ENCODE peak calls at places on chromosome 1, in six cellular contexts. T is CD8-positive, alpha-beta memory T cell; Z is tibial nerve; K is AG04450; M is tibial artery; S is left ventricle myocardium inferior. W is an unnamed sample.

GRCh38 chr1:99645699-99646531 is at the start of gene PALMD:
- DNase-seq in S (peak), K (no peak), T (no peak), Z (peak), M (no peak), W (no peak)

GRCh38 chr1:1393428-1393827 is 5.7 kb downstream of the CCNL2 start:
- DNase-seq in Z (no peak), S (no peak), K (no peak), M (no peak), T (no peak), W (no peak)

GRCh38 chr1:106978477-106979322 is 77.8 kb upstream of the PRMT6 start:
- DNase-seq in T (no peak), M (no peak), S (no peak), K (no peak), Z (peak), W (no peak)

GRCh38 chr1:26597629-26598039 is 68.1 kb downstream of the RPS6KA1 start:
- DNase-seq in K (no peak), M (no peak), T (peak), S (no peak), Z (no peak), W (peak)

GRCh38 chr1:217333939-217334338 is 297.0 kb downstream of the GPATCH2 start:
- DNase-seq in K (no peak), M (no peak), Z (no peak), S (no peak), T (no peak), W (peak)

GRCh38 chr1:24635195-24635843 is 7.8 kb upstream of the SRRM1 start:
- DNase-seq in K (peak), M (no peak), S (no peak), Z (no peak), T (peak), W (peak)

GRCh38 chr1:218673170-218673569 is 328.0 kb downstream of the TGFB2 start:
- DNase-seq in Z (no peak), T (no peak), S (no peak), M (no peak), K (no peak), W (no peak)

GRCh38 chr1:42887366-42887765 is 41.0 kb downstream of the ZNF691 start:
- DNase-seq in T (no peak), K (no peak), S (no peak), Z (no peak), M (no peak), W (no peak)

GRCh38 chr1:200929530-200930278 is 35.0 kb downstream of the INAVA start:
- DNase-seq in K (no peak), S (no peak), M (peak), Z (no peak), T (no peak), W (no peak)

GRCh38 chr1:9331558-9332346 is 39.1 kb downstream of the SPSB1 start:
- DNase-seq in T (no peak), Z (no peak), S (no peak), M (no peak), K (no peak), W (no peak)

GRCh38 chr1:91846007-91846620 is 39.8 kb downstream of the TGFBR3 start:
- DNase-seq in S (no peak), K (peak), M (no peak), T (no peak), Z (peak), W (no peak)

GRCh38 chr1:21028520-21029145 is 148.1 kb downstream of the EIF4G3 start:
- DNase-seq in K (no peak), S (no peak), T (no peak), Z (no peak), M (no peak), W (no peak)

GRCh38 chr1:22595108-22595507 is 31.8 kb downstream of the EPHA8 start:
- DNase-seq in Z (no peak), M (no peak), S (no peak), T (no peak), K (no peak), W (no peak)

GRCh38 chr1:111474106-111474505 is 322 bp downstream of the C1orf162 start:
- DNase-seq in T (no peak), K (no peak), M (no peak), S (no peak), Z (no peak), W (no peak)
- H3K4me3 ChIP-seq in T (peak), K (no peak), M (peak), S (peak), Z (peak), W (no peak)

GRCh38 chr1:182567629-182568028 is 21.4 kb downstream of the RNASEL start:
- DNase-seq in M (no peak), S (no peak), K (no peak), T (no peak), Z (no peak), W (no peak)

GRCh38 chr1:182565537-182565936 is 23.5 kb downstream of the RNASEL start:
- DNase-seq in Z (no peak), M (no peak), K (no peak), S (no peak), T (no peak), W (no peak)

GRCh38 chr1:182561432-182561831 is 27.6 kb downstream of the RNASEL start:
- DNase-seq in T (no peak), K (no peak), S (no peak), M (no peak), Z (no peak), W (no peak)

GRCh38 chr1:182564605-182565004 is 24.5 kb downstream of the RNASEL start:
- DNase-seq in K (no peak), T (no peak), M (no peak), S (no peak), Z (no peak), W (no peak)

DNA sequence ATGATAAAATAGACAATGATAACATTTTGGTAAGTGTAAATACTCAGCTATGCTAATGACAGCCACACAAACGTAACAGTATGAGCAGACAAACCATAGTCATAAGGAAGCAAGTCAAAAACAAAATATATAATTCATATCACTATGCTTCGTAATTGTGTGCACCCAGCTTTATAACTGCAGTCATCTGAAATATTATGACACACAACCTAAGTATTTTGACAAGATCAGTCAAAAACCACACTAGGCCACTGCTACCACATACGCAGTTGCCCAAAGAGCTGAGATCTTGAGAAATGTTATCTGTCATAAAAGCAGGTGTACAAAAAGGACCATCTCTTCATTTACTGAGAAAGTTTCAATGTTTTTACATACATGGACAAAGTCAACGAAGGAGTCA is 26.0 kb downstream of the RNASEL start:
- DNase-seq in M (no peak), T (no peak), S (no peak), Z (no peak), K (no peak), W (no peak)
- H3K4me3 ChIP-seq in M (no peak), T (no peak), S (no peak), Z (no peak), K (no peak), W (no peak)

GRCh38 chr1:44786138-44786840 is 1.7 kb downstream of the BEST4 start:
- DNase-seq in Z (no peak), K (no peak), M (peak), T (peak), S (peak), W (peak)
- H3K4me3 ChIP-seq in Z (peak), K (peak), M (peak), T (peak), S (peak), W (no peak)

DNA sequence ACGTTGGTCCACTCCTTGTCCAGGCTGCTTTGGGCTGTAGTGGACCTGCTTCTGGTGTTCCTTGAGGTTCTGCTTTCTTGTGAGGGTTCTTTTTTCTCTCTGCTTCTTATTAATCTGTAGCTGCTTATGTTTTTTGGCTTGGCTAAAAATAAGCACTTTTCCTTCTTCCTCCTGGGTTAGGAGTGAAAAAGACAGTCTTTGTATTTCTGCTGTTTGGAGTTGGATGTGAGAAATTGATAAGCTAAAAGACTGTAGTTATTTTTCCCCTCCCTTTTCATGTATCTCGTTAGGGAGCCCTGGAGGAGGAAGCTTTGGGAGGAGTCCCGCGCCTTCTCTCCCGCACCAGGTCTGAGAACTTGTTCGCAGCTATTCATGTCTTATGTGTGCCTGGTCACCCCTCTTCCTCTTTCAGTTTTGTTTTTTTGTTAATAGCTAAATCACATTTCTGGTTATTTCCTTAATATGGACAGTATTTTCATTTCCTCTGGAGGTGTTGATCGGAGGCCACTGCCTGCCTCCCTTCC is 79.0 kb downstream of the GALNT2 start:
- DNase-seq in K (no peak), T (no peak), Z (no peak), S (no peak), M (no peak), W (no peak)
- H3K4me3 ChIP-seq in K (no peak), T (no peak), Z (no peak), S (no peak), M (no peak), W (no peak)

DNA sequence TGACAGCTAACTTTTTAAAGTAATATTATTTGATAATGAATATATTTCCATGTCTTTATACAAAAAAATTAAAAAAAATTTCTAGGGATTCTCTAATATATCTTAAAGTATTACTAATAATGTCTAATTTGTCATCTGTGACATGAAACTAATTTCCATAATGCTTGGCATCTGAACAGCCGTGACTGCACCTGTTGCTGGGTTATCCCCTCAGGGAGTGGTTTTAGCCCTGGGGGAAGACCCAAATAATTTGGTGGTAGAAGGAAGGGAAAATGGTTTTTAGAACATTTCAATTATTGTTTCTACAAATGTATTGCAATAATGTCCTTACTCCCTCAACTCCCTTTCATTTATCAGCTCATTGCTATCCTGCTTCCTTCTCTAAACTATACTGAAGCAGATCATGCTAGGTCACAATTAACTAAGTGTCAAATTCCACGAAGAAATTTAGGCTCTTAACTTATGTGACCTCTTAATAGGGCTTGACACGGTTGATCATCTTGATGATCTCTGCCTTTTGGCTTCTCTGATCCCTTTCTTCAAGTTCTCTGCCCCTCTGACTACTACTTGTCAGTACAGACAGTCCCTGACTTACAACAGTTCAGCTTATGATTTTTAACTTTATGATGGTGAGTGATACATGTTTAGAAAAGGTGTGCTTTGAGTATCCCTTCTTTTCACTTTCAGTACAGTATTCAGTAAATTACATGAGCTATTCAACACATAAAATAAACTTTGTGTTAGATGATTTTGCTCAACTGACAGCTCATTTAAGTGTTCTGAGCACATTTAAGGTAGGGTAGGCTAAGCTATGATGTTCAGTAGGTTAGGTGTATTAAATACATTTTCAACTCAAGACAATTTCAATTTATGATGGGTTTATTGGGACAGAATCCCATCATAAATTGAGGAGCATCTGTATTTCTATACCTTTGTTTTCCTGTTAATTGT is 26.4 kb upstream of the DPH5 start:
- DNase-seq in Z (no peak), T (no peak), S (no peak), M (no peak), K (no peak), W (no peak)
- H3K4me3 ChIP-seq in Z (no peak), T (no peak), S (no peak), M (no peak), K (no peak), W (no peak)

GRCh38 chr1:32066489-32066873 is 6.3 kb upstream of the TMEM39B start:
- DNase-seq in Z (peak), T (no peak), M (peak), K (no peak), S (peak), W (peak)

GRCh38 chr1:32060914-32061313 is 11.8 kb upstream of the TMEM39B start:
- DNase-seq in K (no peak), M (no peak), T (no peak), S (no peak), Z (no peak), W (no peak)

GRCh38 chr1:32063261-32063681 is 9.5 kb upstream of the TMEM39B start:
- DNase-seq in Z (no peak), S (no peak), T (no peak), M (no peak), K (peak), W (peak)

DNA sequence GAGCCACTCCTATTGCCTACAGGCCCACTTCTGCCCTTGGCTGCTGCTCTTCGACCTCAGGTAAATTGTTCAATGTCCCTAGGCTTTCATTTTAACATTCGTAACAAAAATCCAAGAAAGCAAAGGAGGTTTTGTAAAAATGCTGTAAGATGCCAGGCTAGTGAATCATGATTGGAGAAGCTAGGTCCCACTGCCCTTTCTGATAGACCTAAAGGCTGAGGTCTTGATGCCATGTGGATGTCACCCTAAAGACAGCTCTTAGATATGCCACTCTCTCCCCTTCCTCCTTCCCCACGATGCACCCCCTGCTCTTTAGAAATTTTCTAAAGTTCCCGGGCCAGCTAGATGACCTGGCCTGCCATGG is 9.9 kb upstream of the TMEM39B start:
- DNase-seq in Z (no peak), K (no peak), S (no peak), M (no peak), T (no peak), W (no peak)
- H3K4me3 ChIP-seq in Z (no peak), K (no peak), S (no peak), M (no peak), T (no peak), W (no peak)

W was measured in Jurkat, Clone E6-1.